ENCODE peak calls at places on chromosomes 4 and X, in six cellular contexts. I is adrenal gland, S is erythroblast, B is heart left ventricle, K is K562, J is suprapubic skin. R is an unnamed sample.

GRCh38 chr4:61350932-61351331 is 150.8 kb downstream of the ADGRL3 start:
- DNase-seq in I (no peak), S (no peak), B (no peak), K (no peak), J (no peak), R (no peak)

GRCh38 chr4:56937262-56937661 is 29.6 kb downstream of the REST start:
- DNase-seq in I (no peak), S (no peak), B (no peak), K (no peak), J (no peak), R (no peak)

GRCh38 chr4:81844717-81845116 is 373.0 kb upstream of the RASGEF1B start:
- DNase-seq in I (peak), S (peak), B (peak), K (peak), J (peak), R (peak)

GRCh38 chr4:42914937-42915336 is 22.4 kb downstream of the GRXCR1 start:
- DNase-seq in I (no peak), S (no peak), B (no peak), K (no peak), J (no peak), R (no peak)

GRCh38 chrX:21509912-21510311 is 135.7 kb downstream of the CNKSR2 start:
- DNase-seq in I (no peak), S (no peak), B (no peak), K (no peak), J (no peak), R (no peak)

GRCh38 chr4:176778491-176778890 is 14.2 kb downstream of the VEGFC start:
- DNase-seq in I (peak), S (no peak), B (no peak), K (no peak), J (peak), R (no peak)

GRCh38 chr4:83964996-83965541 is 429.2 kb downstream of the GPAT3 start:
- DNase-seq in I (no peak), S (peak), B (no peak), K (no peak), J (no peak), R (no peak)

GRCh38 chr4:79049840-79050520 is 110.7 kb upstream of the PAQR3 start:
- DNase-seq in I (no peak), S (no peak), B (no peak), K (no peak), J (no peak), R (no peak)

GRCh38 chrX:140710710-140711109 is 1.2 kb downstream of the LINC00632 start:
- DNase-seq in I (no peak), S (no peak), B (no peak), K (no peak), J (no peak), R (no peak)

GRCh38 chr4:142778430-142778829 is 67.7 kb downstream of the INPP4B start:
- DNase-seq in I (no peak), S (no peak), B (no peak), K (no peak), J (no peak), R (no peak)

GRCh38 chr4:20456416-20456815 is 204.7 kb downstream of the SLIT2 start:
- DNase-seq in I (no peak), S (no peak), B (no peak), K (no peak), J (no peak), R (no peak)

GRCh38 chr4:83114576-83114975 is at the start of gene PLAC8:
- DNase-seq in I (no peak), S (no peak), B (no peak), K (no peak), J (no peak), R (peak)

GRCh38 chr4:42627887-42628646 is 28.8 kb downstream of the ATP8A1 start:
- DNase-seq in I (peak), S (peak), B (peak), K (no peak), J (peak), R (no peak)

GRCh38 chr4:85407546-85407945 is 67.4 kb upstream of the ARHGAP24 start:
- DNase-seq in I (no peak), S (no peak), B (no peak), K (no peak), J (no peak), R (no peak)

GRCh38 chrX:56600141-56600540 is 36.7 kb downstream of the UBQLN2 start:
- DNase-seq in I (no peak), S (no peak), B (no peak), K (no peak), J (no peak), R (no peak)

GRCh38 chr4:168503652-168504362 is 7.0 kb downstream of the PALLD start:
- DNase-seq in I (no peak), S (no peak), B (peak), K (no peak), J (no peak), R (no peak)

GRCh38 chr4:10461091-10461849 is 4.0 kb upstream of the ZNF518B start:
- DNase-seq in I (peak), S (peak), B (peak), K (peak), J (no peak), R (peak)

GRCh38 chrX:119067023-119067739 is 5.6 kb upstream of the CT47C1 start:
- DNase-seq in I (peak), S (peak), B (peak), K (peak), J (no peak), R (no peak)

GRCh38 chr4:134668237-134668636 is 466.6 kb upstream of the PABPC4L start:
- DNase-seq in I (no peak), S (no peak), B (no peak), K (no peak), J (no peak), R (no peak)

GRCh38 chr4:52946811-52947210 is 84.7 kb downstream of the RASL11B start:
- DNase-seq in I (peak), S (no peak), B (peak), K (no peak), J (no peak), R (no peak)

GRCh38 chrX:97898798-97899197 is 1015.1 kb downstream of the RPA4 start:
- DNase-seq in I (no peak), S (no peak), B (no peak), K (no peak), J (no peak), R (no peak)

GRCh38 chr4:175884048-175884447 is 72.0 kb upstream of the GPM6A start:
- DNase-seq in I (no peak), S (no peak), B (no peak), K (no peak), J (no peak), R (no peak)

GRCh38 chr4:107564326-107564725 is 155.7 kb downstream of the PAPSS1 start:
- DNase-seq in I (no peak), S (no peak), B (no peak), K (no peak), J (no peak), R (no peak)

GRCh38 chr4:16598241-16599224 is 299.9 kb downstream of the LDB2 start:
- DNase-seq in I (no peak), S (no peak), B (no peak), K (no peak), J (no peak), R (no peak)

GRCh38 chrX:17689971-17690409 is 47.3 kb upstream of the SCML1 start:
- DNase-seq in I (peak), S (peak), B (no peak), K (peak), J (no peak), R (no peak)

GRCh38 chr4:79445371-79445781 is 37.3 kb upstream of the GK2 start:
- DNase-seq in I (no peak), S (no peak), B (no peak), K (no peak), J (no peak), R (no peak)

GRCh38 chr4:53555111-53555510 is 36.2 kb downstream of the LNX1 start:
- DNase-seq in I (no peak), S (no peak), B (no peak), K (no peak), J (no peak), R (no peak)

GRCh38 chr4:17494258-17494657 is 17.6 kb downstream of the QDPR start:
- DNase-seq in I (peak), S (peak), B (no peak), K (peak), J (no peak), R (no peak)

GRCh38 chrX:53071604-53072417 is 10.4 kb upstream of the TSPYL2 start:
- DNase-seq in I (peak), S (peak), B (peak), K (peak), J (peak), R (peak)

GRCh38 chrX:11188664-11189063 is 77.5 kb downstream of the HCCS start:
- DNase-seq in I (no peak), S (no peak), B (no peak), K (no peak), J (no peak), R (no peak)

GRCh38 chr4:38132140-38132673 is 172.0 kb downstream of the PTTG2 start:
- DNase-seq in I (peak), S (no peak), B (peak), K (no peak), J (peak), R (peak)

GRCh38 chrX:56232221-56233082 is at the start of gene KLF8:
- DNase-seq in I (peak), S (peak), B (peak), K (peak), J (peak), R (no peak)

GRCh38 chr4:67616478-67616877 is 58.0 kb downstream of the STAP1 start:
- DNase-seq in I (no peak), S (no peak), B (no peak), K (no peak), J (no peak), R (no peak)

GRCh38 chr4:41365726-41366125 is 109.0 kb downstream of the UCHL1 start:
- DNase-seq in I (no peak), S (no peak), B (no peak), K (no peak), J (no peak), R (no peak)

GRCh38 chr4:80492761-80493160 is 157.2 kb downstream of the CFAP299 start:
- DNase-seq in I (no peak), S (no peak), B (no peak), K (no peak), J (no peak), R (no peak)

GRCh38 chr4:174553828-174554227 is 31.5 kb upstream of the HPGD start:
- DNase-seq in I (no peak), S (no peak), B (no peak), K (no peak), J (no peak), R (no peak)

DNA sequence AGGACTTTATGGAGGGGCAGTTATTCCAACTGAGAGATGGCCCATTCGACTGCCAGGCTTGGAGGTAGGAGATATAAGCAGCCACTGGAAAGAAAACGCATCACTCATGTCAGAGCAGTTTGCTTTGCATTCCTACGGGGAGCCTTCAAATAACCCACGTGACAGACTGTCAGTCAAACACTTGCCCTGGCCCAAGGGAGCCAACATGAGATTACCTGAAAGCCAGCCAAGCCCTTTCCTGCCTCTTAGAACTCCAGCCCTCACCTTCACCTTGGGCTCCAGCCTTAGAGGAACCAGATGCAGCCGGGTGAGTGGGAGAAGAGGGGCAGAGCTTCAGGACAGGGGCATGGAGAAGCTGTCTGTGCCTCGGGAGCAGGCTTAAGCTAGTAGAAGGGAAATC is 95.3 kb upstream of the CXCL13 start:
- DNase-seq in I (no peak), S (no peak), B (no peak), K (no peak), J (no peak), R (no peak)
- TF ChIP-seq POLR2A in I (no peak), S (no peak), B (no peak), K (no peak), J (no peak), R (no peak)

GRCh38 chr4:141636771-141637460 is 533 bp downstream of the IL15 start:
- DNase-seq in I (peak), S (peak), B (peak), K (no peak), J (peak), R (peak)
- TF ChIP-seq POLR2A in I (peak), S (no peak), B (peak), K (no peak), J (no peak), R (no peak)

DNA sequence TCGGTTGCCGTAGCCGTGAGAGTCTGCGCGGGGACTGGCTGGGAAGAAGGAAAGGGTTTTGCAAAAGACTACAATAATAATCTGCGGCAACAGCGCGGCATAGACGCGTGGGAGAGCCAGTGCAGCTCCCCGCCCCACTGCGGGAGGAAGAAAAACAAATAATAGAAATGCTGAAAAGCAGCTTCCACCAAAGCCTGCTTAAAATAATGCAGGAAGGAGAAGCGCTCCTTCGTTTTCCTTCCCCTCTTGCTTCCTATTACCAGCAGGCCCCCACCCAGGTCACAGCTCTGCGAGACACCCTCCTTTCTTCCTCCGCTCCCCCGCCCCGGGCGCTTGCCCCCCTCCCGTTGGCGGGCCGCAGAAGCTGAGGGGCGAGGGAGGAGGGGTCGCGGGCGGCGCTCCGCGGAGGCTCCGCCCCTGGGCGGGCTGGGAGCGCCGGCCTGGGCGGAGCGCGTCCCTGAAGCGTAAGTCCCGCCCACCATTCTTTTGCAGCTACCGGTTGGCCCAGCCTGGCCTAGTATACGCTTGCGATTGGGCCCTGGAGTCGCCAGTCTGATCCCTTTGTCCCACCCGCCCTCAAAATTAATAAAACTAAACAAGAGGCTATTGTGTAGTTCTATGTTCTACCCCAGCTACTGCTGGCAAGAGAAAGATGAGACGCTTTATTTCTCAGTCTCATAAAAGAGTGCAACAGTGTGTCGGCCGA is 636 bp upstream of the AMOT start:
- DNase-seq in I (peak), S (peak), B (peak), K (peak), J (peak), R (peak)
- TF ChIP-seq POLR2A in I (no peak), S (no peak), B (no peak), K (no peak), J (no peak), R (no peak)

GRCh38 chrX:65667503-65668355 is at the start of gene MSN:
- DNase-seq in I (peak), S (peak), B (peak), K (peak), J (peak), R (peak)
- TF ChIP-seq POLR2A in I (peak), S (peak), B (peak), K (peak), J (peak), R (peak)

DNA sequence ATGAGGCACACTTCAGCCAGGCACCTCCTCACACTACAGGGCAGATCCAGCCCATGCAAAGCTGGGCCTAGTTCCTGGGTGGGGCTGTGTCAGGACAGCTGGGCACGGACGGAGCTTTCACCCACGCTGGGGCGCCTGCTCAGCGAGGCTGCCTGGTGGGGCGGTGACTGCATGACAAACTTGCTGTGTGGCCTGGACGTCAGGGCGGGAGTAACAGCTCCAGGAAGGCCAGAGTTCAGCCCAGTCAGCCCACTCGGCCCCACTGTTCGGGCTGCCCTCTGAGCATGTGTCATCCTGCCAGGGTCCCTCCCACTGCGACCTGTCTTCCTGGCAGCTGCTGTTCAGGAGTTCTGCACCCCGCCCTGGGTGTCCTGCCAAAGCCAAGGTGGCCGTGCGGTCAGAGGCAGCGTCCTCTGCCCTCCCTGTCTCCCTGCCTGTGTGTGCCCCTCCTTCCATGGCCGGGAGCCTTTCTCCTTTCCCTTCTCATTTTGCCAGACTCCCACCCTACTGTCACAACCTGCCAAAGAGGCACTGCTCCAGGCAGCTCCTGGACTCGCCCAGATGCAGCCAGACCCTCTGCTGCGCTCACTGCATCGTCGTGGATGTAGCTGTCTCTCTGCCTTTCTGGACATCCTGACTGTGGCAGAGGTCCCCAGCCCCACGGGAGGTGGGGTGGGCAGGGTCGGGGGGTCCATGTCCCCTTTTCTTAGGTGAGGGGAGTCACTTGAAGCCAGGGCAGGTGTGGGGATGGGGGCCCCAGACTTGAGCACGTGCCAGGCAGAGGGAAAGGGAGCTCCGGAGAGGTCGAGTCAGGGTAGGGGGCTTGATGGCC is 33.0 kb upstream of the KIAA0232 start:
- DNase-seq in I (peak), S (peak), B (peak), K (peak), J (peak), R (no peak)
- TF ChIP-seq POLR2A in I (no peak), S (no peak), B (no peak), K (no peak), J (no peak), R (no peak)

GRCh38 chr4:146022541-146022940 is 83.9 kb upstream of the ZNF827 start:
- DNase-seq in I (no peak), S (no peak), B (no peak), K (no peak), J (no peak), R (no peak)

GRCh38 chr4:146018247-146018646 is 79.6 kb upstream of the ZNF827 start:
- DNase-seq in I (no peak), S (no peak), B (no peak), K (no peak), J (no peak), R (no peak)

GRCh38 chr4:146029147-146029546 is 90.5 kb upstream of the ZNF827 start:
- DNase-seq in I (no peak), S (no peak), B (no peak), K (no peak), J (no peak), R (no peak)

GRCh38 chr4:146023334-146023967 is 84.8 kb upstream of the ZNF827 start:
- DNase-seq in I (no peak), S (no peak), B (no peak), K (no peak), J (no peak), R (no peak)
- TF ChIP-seq POLR2A in I (no peak), S (no peak), B (no peak), K (no peak), J (no peak), R (no peak)

GRCh38 chr4:2249526-2249991 is 7.6 kb upstream of the HAUS3 start:
- DNase-seq in I (no peak), S (no peak), B (no peak), K (no peak), J (peak), R (peak)

GRCh38 chr4:2248821-2249261 is 6.9 kb upstream of the HAUS3 start:
- DNase-seq in I (peak), S (no peak), B (peak), K (no peak), J (no peak), R (peak)

GRCh38 chr4:2246384-2247127 is 4.6 kb upstream of the HAUS3 start:
- DNase-seq in I (no peak), S (no peak), B (no peak), K (no peak), J (no peak), R (no peak)

GRCh38 chr4:2247128-2248043 is 5.5 kb upstream of the HAUS3 start:
- DNase-seq in I (peak), S (no peak), B (peak), K (no peak), J (peak), R (peak)

DNA sequence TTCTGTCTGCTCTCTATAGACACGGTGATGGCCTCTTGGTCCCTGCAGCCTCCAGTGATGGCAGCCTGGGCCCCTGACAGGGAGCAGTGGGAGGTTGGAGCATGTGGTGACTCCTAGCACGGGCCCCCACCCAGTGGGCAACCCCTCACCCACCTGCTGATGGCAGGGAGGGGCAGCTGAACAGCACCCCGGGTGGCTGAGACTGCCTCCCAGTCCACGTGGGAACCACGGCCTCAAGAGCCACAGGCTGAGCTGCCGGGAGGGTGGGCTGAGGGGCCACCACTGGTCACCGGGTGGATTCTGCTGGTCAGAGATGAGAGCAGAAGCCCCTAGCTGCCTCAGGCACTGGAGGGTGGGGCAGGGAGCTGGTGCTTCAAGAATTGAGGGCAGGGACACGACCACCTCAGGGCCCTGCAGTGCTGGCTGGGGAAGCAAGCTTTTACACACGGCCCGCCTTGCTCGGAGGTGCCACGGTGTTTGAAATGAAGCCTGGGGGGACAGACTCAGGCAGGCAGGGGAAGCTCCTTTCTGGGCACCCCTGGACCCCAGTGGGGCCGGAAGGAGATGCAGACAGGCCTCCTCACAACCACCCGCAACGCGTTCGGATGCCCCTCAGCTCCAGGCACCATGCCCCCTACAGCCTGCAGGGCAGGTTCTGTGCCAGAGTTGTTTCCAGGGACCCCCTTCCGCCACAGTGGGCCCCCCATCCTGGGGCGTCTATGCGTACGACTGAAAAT is 6.3 kb upstream of the HAUS3 start:
- DNase-seq in I (peak), S (no peak), B (no peak), K (no peak), J (peak), R (peak)
- TF ChIP-seq POLR2A in I (no peak), S (no peak), B (no peak), K (no peak), J (no peak), R (peak)

R was measured in GM12891.